ENCODE peak calls at places on chromosome X, in five cellular contexts. One of them, this sample, is unnamed.

GRCh38 chrX:19121898-19122640 is at the start of gene ADGRG2:
- DNase-seq in BJ: no peak
- DNase-seq in NCI-H1105: peak; percentile 25
- DNase-seq in myocyte: peak; percentile 14
- DNase-seq in breast epithelium: no peak
- DNase-seq in this sample: peak; percentile 23

GRCh38 chrX:63919081-63919480 is 134.1 kb upstream of the ARHGEF9 start:
- DNase-seq in breast epithelium: no peak
- DNase-seq in BJ: no peak
- DNase-seq in myocyte: no peak
- DNase-seq in NCI-H1105: no peak
- DNase-seq in this sample: no peak

GRCh38 chrX:78066110-78066509 is 37.9 kb upstream of the PGK1 start:
- DNase-seq in NCI-H1105: no peak
- DNase-seq in breast epithelium: no peak
- DNase-seq in BJ: no peak
- DNase-seq in myocyte: peak; percentile 2
- DNase-seq in this sample: no peak

GRCh38 chrX:107935664-107936433 is 46.3 kb downstream of the TEX13B start:
- DNase-seq in myocyte: no peak
- DNase-seq in NCI-H1105: no peak
- DNase-seq in breast epithelium: no peak
- DNase-seq in BJ: no peak
- DNase-seq in this sample: no peak

GRCh38 chrX:19686876-19687275 is 171.6 kb upstream of the MAP3K15 start:
- DNase-seq in breast epithelium: no peak
- DNase-seq in myocyte: no peak
- DNase-seq in NCI-H1105: no peak
- DNase-seq in BJ: no peak
- DNase-seq in this sample: no peak

GRCh38 chrX:117839544-117839943 is 277.1 kb downstream of the KLHL13 start:
- DNase-seq in myocyte: no peak
- DNase-seq in NCI-H1105: no peak
- DNase-seq in breast epithelium: no peak
- DNase-seq in BJ: no peak
- DNase-seq in this sample: no peak

GRCh38 chrX:132592880-132593279 is 104.0 kb upstream of the MBNL3 start:
- DNase-seq in breast epithelium: no peak
- DNase-seq in NCI-H1105: peak; percentile 47
- DNase-seq in BJ: no peak
- DNase-seq in myocyte: peak; percentile 13
- DNase-seq in this sample: no peak

GRCh38 chrX:108165349-108166111 is 74.0 kb downstream of the ATG4A start:
- DNase-seq in breast epithelium: no peak
- DNase-seq in BJ: no peak
- DNase-seq in myocyte: peak; percentile 52
- DNase-seq in NCI-H1105: no peak
- DNase-seq in this sample: peak; percentile 10

GRCh38 chrX:53184836-53185235 is 40.2 kb downstream of the KDM5C start:
- DNase-seq in breast epithelium: no peak
- DNase-seq in NCI-H1105: no peak
- DNase-seq in myocyte: peak; percentile 53
- DNase-seq in BJ: peak; percentile 32
- DNase-seq in this sample: no peak

GRCh38 chrX:112786076-112786475 is 54.6 kb downstream of the AMOT start:
- DNase-seq in breast epithelium: no peak
- DNase-seq in BJ: no peak
- DNase-seq in myocyte: no peak
- DNase-seq in NCI-H1105: no peak
- DNase-seq in this sample: no peak

GRCh38 chrX:29952016-29952415 is 263.3 kb upstream of the MAGEB2 start:
- DNase-seq in breast epithelium: no peak
- DNase-seq in myocyte: no peak
- DNase-seq in BJ: no peak
- DNase-seq in NCI-H1105: no peak
- DNase-seq in this sample: no peak

GRCh38 chrX:20361890-20362262 is 95.2 kb upstream of the RPS6KA3 start:
- DNase-seq in NCI-H1105: no peak
- DNase-seq in myocyte: peak; percentile 74
- DNase-seq in breast epithelium: no peak
- DNase-seq in BJ: peak; percentile 37
- DNase-seq in this sample: no peak

GRCh38 chrX:71454222-71454621 is 78.7 kb upstream of the OGT start:
- DNase-seq in myocyte: peak; percentile 10
- DNase-seq in breast epithelium: no peak
- DNase-seq in NCI-H1105: no peak
- DNase-seq in BJ: no peak
- DNase-seq in this sample: no peak

GRCh38 chrX:79100791-79101484 is 43.5 kb upstream of the GPR174 start:
- DNase-seq in breast epithelium: no peak
- DNase-seq in myocyte: no peak
- DNase-seq in BJ: no peak
- DNase-seq in NCI-H1105: no peak
- DNase-seq in this sample: no peak

GRCh38 chrX:117711774-117712173 is 404.8 kb downstream of the KLHL13 start:
- DNase-seq in BJ: no peak
- DNase-seq in breast epithelium: no peak
- DNase-seq in myocyte: no peak
- DNase-seq in NCI-H1105: no peak
- DNase-seq in this sample: no peak

GRCh38 chrX:120310861-120311631 is at the start of gene TMEM255A:
- DNase-seq in breast epithelium: no peak
- DNase-seq in myocyte: no peak
- DNase-seq in BJ: no peak
- DNase-seq in NCI-H1105: peak; percentile 26
- DNase-seq in this sample: no peak

GRCh38 chrX:18983711-18984380 is at the start of gene PHKA2:
- DNase-seq in breast epithelium: peak; percentile 51
- DNase-seq in myocyte: peak; percentile 61
- DNase-seq in BJ: no peak
- DNase-seq in NCI-H1105: no peak
- DNase-seq in this sample: no peak

This sample was measured in NCI-H2171.